ENCODE peak calls at places on chromosomes 7 and 10, in five cellular contexts. One of them, this sample, is unnamed.

GRCh38 chr10:53700227-53700626 is 927.6 kb upstream of the MBL2 start:
- DNase-seq in fibroblast of the conjunctiva: no peak
- DNase-seq in uterus: no peak
- DNase-seq in GM12892: no peak
- DNase-seq in astrocyte: no peak
- DNase-seq in this sample: no peak

GRCh38 chr7:1853619-1854520 is 183.8 kb downstream of the ELFN1 start:
- DNase-seq in astrocyte: no peak
- DNase-seq in GM12892: no peak
- DNase-seq in fibroblast of the conjunctiva: no peak
- DNase-seq in uterus: no peak
- DNase-seq in this sample: no peak

GRCh38 chr7:34357946-34358345 is 300.1 kb upstream of the NPSR1 start:
- DNase-seq in uterus: no peak
- DNase-seq in astrocyte: no peak
- DNase-seq in GM12892: no peak
- DNase-seq in fibroblast of the conjunctiva: no peak
- DNase-seq in this sample: no peak

GRCh38 chr7:45184326-45185027 is 26.9 kb downstream of the RAMP3 start:
- DNase-seq in fibroblast of the conjunctiva: no peak
- DNase-seq in astrocyte: no peak
- DNase-seq in uterus: peak
- DNase-seq in GM12892: no peak
- DNase-seq in this sample: no peak

GRCh38 chr7:1284743-1285458 is 52.2 kb downstream of the UNCX start:
- DNase-seq in GM12892: no peak
- DNase-seq in fibroblast of the conjunctiva: no peak
- DNase-seq in astrocyte: no peak
- DNase-seq in uterus: no peak
- DNase-seq in this sample: no peak

GRCh38 chr7:155277385-155277994 is 20.2 kb upstream of the INSIG1 start:
- DNase-seq in GM12892: no peak
- DNase-seq in fibroblast of the conjunctiva: no peak
- DNase-seq in astrocyte: no peak
- DNase-seq in uterus: no peak
- DNase-seq in this sample: no peak

GRCh38 chr10:34817586-34817985 is 2.5 kb upstream of the PARD3 start:
- DNase-seq in GM12892: no peak
- DNase-seq in fibroblast of the conjunctiva: no peak
- DNase-seq in uterus: no peak
- DNase-seq in astrocyte: no peak
- DNase-seq in this sample: no peak

GRCh38 chr10:88254091-88254490 is 329.0 kb downstream of the RNLS start:
- DNase-seq in GM12892: no peak
- DNase-seq in astrocyte: peak
- DNase-seq in fibroblast of the conjunctiva: peak
- DNase-seq in uterus: peak
- DNase-seq in this sample: no peak

GRCh38 chr7:136114966-136115762 is 138.0 kb upstream of the MTPN start:
- DNase-seq in fibroblast of the conjunctiva: peak
- DNase-seq in GM12892: peak
- DNase-seq in uterus: peak
- DNase-seq in astrocyte: peak
- DNase-seq in this sample: peak

GRCh38 chr7:96052860-96053452 is 268.9 kb downstream of the SLC25A13 start:
- DNase-seq in astrocyte: no peak
- DNase-seq in uterus: no peak
- DNase-seq in GM12892: no peak
- DNase-seq in fibroblast of the conjunctiva: no peak
- DNase-seq in this sample: no peak

GRCh38 chr7:2149672-2150444 is 82.9 kb downstream of the MAD1L1 start:
- DNase-seq in fibroblast of the conjunctiva: no peak
- DNase-seq in uterus: no peak
- DNase-seq in GM12892: no peak
- DNase-seq in astrocyte: no peak
- DNase-seq in this sample: no peak

GRCh38 chr7:129311429-129311828 is 86.6 kb downstream of the AHCYL2 start:
- DNase-seq in astrocyte: no peak
- DNase-seq in uterus: no peak
- DNase-seq in GM12892: no peak
- DNase-seq in fibroblast of the conjunctiva: no peak
- DNase-seq in this sample: no peak

GRCh38 chr7:70356975-70357374 is 758.7 kb downstream of the AUTS2 start:
- DNase-seq in fibroblast of the conjunctiva: no peak
- DNase-seq in GM12892: no peak
- DNase-seq in uterus: no peak
- DNase-seq in astrocyte: no peak
- DNase-seq in this sample: no peak

GRCh38 chr10:78754269-78755074 is 314.3 kb upstream of the ZMIZ1 start:
- DNase-seq in fibroblast of the conjunctiva: peak
- DNase-seq in uterus: no peak
- DNase-seq in astrocyte: peak
- DNase-seq in GM12892: no peak
- DNase-seq in this sample: no peak

GRCh38 chr7:141586878-141587277 is 35.7 kb downstream of the AGK start:
- DNase-seq in uterus: no peak
- DNase-seq in fibroblast of the conjunctiva: no peak
- DNase-seq in astrocyte: no peak
- DNase-seq in GM12892: no peak
- DNase-seq in this sample: no peak

GRCh38 chr7:130894146-130895005 is 160.4 kb upstream of the KLF14 start:
- DNase-seq in fibroblast of the conjunctiva: no peak
- DNase-seq in GM12892: no peak
- DNase-seq in astrocyte: peak
- DNase-seq in uterus: peak
- DNase-seq in this sample: no peak

GRCh38 chr10:130914377-130914776 is 397.1 kb downstream of the TCERG1L start:
- DNase-seq in fibroblast of the conjunctiva: no peak
- DNase-seq in uterus: no peak
- DNase-seq in astrocyte: no peak
- DNase-seq in GM12892: no peak
- DNase-seq in this sample: no peak

GRCh38 chr10:92290076-92290836 is 622 bp downstream of the CPEB3 start:
- DNase-seq in GM12892: no peak
- DNase-seq in fibroblast of the conjunctiva: peak
- DNase-seq in astrocyte: peak
- DNase-seq in uterus: peak
- DNase-seq in this sample: no peak

GRCh38 chr7:4164556-4164955 is 517.5 kb upstream of the FOXK1 start:
- DNase-seq in fibroblast of the conjunctiva: no peak
- DNase-seq in GM12892: no peak
- DNase-seq in uterus: no peak
- DNase-seq in astrocyte: no peak
- DNase-seq in this sample: no peak

GRCh38 chr7:11193131-11193867 is 219.6 kb downstream of the PHF14 start:
- DNase-seq in astrocyte: peak
- DNase-seq in uterus: no peak
- DNase-seq in GM12892: no peak
- DNase-seq in fibroblast of the conjunctiva: peak
- DNase-seq in this sample: no peak

GRCh38 chr7:41292457-41292856 is 410.4 kb downstream of the INHBA start:
- DNase-seq in fibroblast of the conjunctiva: no peak
- DNase-seq in uterus: no peak
- DNase-seq in astrocyte: peak
- DNase-seq in GM12892: no peak
- DNase-seq in this sample: no peak

GRCh38 chr10:16367899-16368298 is 68.9 kb upstream of the PTER start:
- DNase-seq in GM12892: no peak
- DNase-seq in fibroblast of the conjunctiva: no peak
- DNase-seq in uterus: no peak
- DNase-seq in astrocyte: no peak
- DNase-seq in this sample: no peak

GRCh38 chr7:70480913-70481579 is 650.9 kb upstream of the GALNT17 start:
- DNase-seq in fibroblast of the conjunctiva: no peak
- DNase-seq in astrocyte: peak
- DNase-seq in GM12892: no peak
- DNase-seq in uterus: no peak
- DNase-seq in this sample: no peak

GRCh38 chr7:70189776-70190175 is 591.5 kb downstream of the AUTS2 start:
- DNase-seq in GM12892: no peak
- DNase-seq in uterus: no peak
- DNase-seq in fibroblast of the conjunctiva: no peak
- DNase-seq in astrocyte: peak
- DNase-seq in this sample: no peak

This sample was measured in GM18507.